ENCODE peak calls at places on chromosomes 3 and 15, in eight cellular contexts. One of them, this sample, is unnamed.

GRCh38 chr3:144556392-144556791 is 584.8 kb downstream of the DIPK2A start:
- ATAC-seq in upper lobe of right lung: no peak
- ATAC-seq in left lung: no peak
- ATAC-seq in K562: no peak
- ATAC-seq in CD4-positive, alpha-beta T cell: no peak
- ATAC-seq in pancreas: no peak
- ATAC-seq in heart left ventricle: no peak
- ATAC-seq in HepG2: no peak
- ATAC-seq in this sample: no peak

GRCh38 chr15:89900849-89901248 is 7.1 kb upstream of the AP3S2 start:
- ATAC-seq in pancreas: no peak
- ATAC-seq in upper lobe of right lung: no peak
- ATAC-seq in K562: no peak
- ATAC-seq in CD4-positive, alpha-beta T cell: no peak
- ATAC-seq in heart left ventricle: peak
- ATAC-seq in HepG2: no peak
- ATAC-seq in left lung: no peak
- ATAC-seq in this sample: no peak

GRCh38 chr15:30038667-30039523 is 43.9 kb upstream of the GOLGA8J start:
- ATAC-seq in HepG2: no peak
- ATAC-seq in heart left ventricle: peak
- ATAC-seq in left lung: no peak
- ATAC-seq in K562: no peak
- ATAC-seq in pancreas: peak
- ATAC-seq in upper lobe of right lung: no peak
- ATAC-seq in CD4-positive, alpha-beta T cell: no peak
- ATAC-seq in this sample: no peak

GRCh38 chr15:72271895-72272212 is 500 bp downstream of the PARP6 start:
- ATAC-seq in upper lobe of right lung: no peak
- ATAC-seq in pancreas: peak
- ATAC-seq in heart left ventricle: no peak
- ATAC-seq in HepG2: no peak
- ATAC-seq in K562: peak
- ATAC-seq in left lung: peak
- ATAC-seq in CD4-positive, alpha-beta T cell: no peak
- ATAC-seq in this sample: no peak

GRCh38 chr15:99090938-99091337 is 13.9 kb upstream of the SYNM start:
- ATAC-seq in HepG2: no peak
- ATAC-seq in K562: no peak
- ATAC-seq in upper lobe of right lung: no peak
- ATAC-seq in pancreas: no peak
- ATAC-seq in heart left ventricle: no peak
- ATAC-seq in CD4-positive, alpha-beta T cell: no peak
- ATAC-seq in left lung: no peak
- ATAC-seq in this sample: no peak

GRCh38 chr15:70922119-70922518 is 29.5 kb downstream of the LRRC49 start:
- ATAC-seq in pancreas: no peak
- ATAC-seq in left lung: no peak
- ATAC-seq in HepG2: no peak
- ATAC-seq in upper lobe of right lung: no peak
- ATAC-seq in heart left ventricle: no peak
- ATAC-seq in K562: no peak
- ATAC-seq in CD4-positive, alpha-beta T cell: no peak
- ATAC-seq in this sample: no peak

GRCh38 chr3:50100956-50101845 is 12.5 kb downstream of the RBM5 start:
- ATAC-seq in heart left ventricle: no peak
- ATAC-seq in K562: no peak
- ATAC-seq in left lung: peak
- ATAC-seq in pancreas: no peak
- ATAC-seq in upper lobe of right lung: peak
- ATAC-seq in CD4-positive, alpha-beta T cell: no peak
- ATAC-seq in HepG2: no peak
- ATAC-seq in this sample: no peak

GRCh38 chr3:190566043-190566933 is 52.4 kb downstream of the IL1RAP start:
- ATAC-seq in pancreas: peak
- ATAC-seq in K562: no peak
- ATAC-seq in CD4-positive, alpha-beta T cell: no peak
- ATAC-seq in upper lobe of right lung: peak
- ATAC-seq in heart left ventricle: peak
- ATAC-seq in HepG2: peak
- ATAC-seq in left lung: peak
- ATAC-seq in this sample: peak

GRCh38 chr15:101153801-101154656 is 97.8 kb downstream of the CHSY1 start:
- ATAC-seq in CD4-positive, alpha-beta T cell: no peak
- ATAC-seq in heart left ventricle: no peak
- ATAC-seq in K562: no peak
- ATAC-seq in pancreas: no peak
- ATAC-seq in HepG2: no peak
- ATAC-seq in upper lobe of right lung: no peak
- ATAC-seq in left lung: no peak
- ATAC-seq in this sample: no peak

DNA sequence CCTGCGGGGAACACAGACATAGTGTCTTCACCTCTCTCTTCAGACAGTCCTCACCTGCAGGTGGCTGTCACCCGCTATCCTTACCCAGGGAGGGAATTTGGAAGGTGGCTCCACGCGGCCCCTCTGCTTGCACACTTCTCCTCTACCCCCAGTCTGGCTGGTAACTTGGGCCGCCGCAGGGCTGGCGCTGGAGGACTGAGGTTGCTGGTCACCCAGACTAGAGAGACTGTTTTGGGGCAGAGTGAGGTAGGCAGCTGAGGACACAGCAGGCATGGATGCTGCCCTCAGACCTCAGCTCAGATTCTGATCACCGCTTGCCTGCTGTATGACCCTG is 12.6 kb upstream of the IQSEC1 start:
- ATAC-seq in pancreas: no peak
- ATAC-seq in HepG2: no peak
- ATAC-seq in heart left ventricle: no peak
- ATAC-seq in CD4-positive, alpha-beta T cell: no peak
- ATAC-seq in K562: peak
- ATAC-seq in left lung: no peak
- ATAC-seq in upper lobe of right lung: no peak
- ATAC-seq in this sample: no peak
- TF ChIP-seq CTCF in pancreas: no peak
- TF ChIP-seq CTCF in HepG2: no peak
- TF ChIP-seq CTCF in heart left ventricle: no peak
- TF ChIP-seq CTCF in CD4-positive, alpha-beta T cell: no peak
- TF ChIP-seq CTCF in K562: no peak
- TF ChIP-seq CTCF in left lung: no peak
- TF ChIP-seq CTCF in upper lobe of right lung: no peak
- TF ChIP-seq CTCF in this sample: no peak

GRCh38 chr15:50113187-50113505 is 5.9 kb downstream of the ATP8B4 start:
- ATAC-seq in pancreas: peak
- ATAC-seq in heart left ventricle: peak
- ATAC-seq in K562: no peak
- ATAC-seq in HepG2: no peak
- ATAC-seq in left lung: peak
- ATAC-seq in CD4-positive, alpha-beta T cell: no peak
- ATAC-seq in upper lobe of right lung: peak
- ATAC-seq in this sample: no peak

GRCh38 chr15:50114381-50114780 is 4.7 kb downstream of the ATP8B4 start:
- ATAC-seq in K562: no peak
- ATAC-seq in upper lobe of right lung: peak
- ATAC-seq in HepG2: no peak
- ATAC-seq in left lung: peak
- ATAC-seq in pancreas: peak
- ATAC-seq in heart left ventricle: peak
- ATAC-seq in CD4-positive, alpha-beta T cell: no peak
- ATAC-seq in this sample: peak

GRCh38 chr15:50119063-50119700 is at the start of gene ATP8B4:
- ATAC-seq in pancreas: no peak
- ATAC-seq in CD4-positive, alpha-beta T cell: no peak
- ATAC-seq in upper lobe of right lung: no peak
- ATAC-seq in left lung: no peak
- ATAC-seq in heart left ventricle: no peak
- ATAC-seq in K562: no peak
- ATAC-seq in HepG2: no peak
- ATAC-seq in this sample: no peak

GRCh38 chr15:50117628-50118027 is 1.4 kb downstream of the ATP8B4 start:
- ATAC-seq in heart left ventricle: no peak
- ATAC-seq in left lung: no peak
- ATAC-seq in HepG2: no peak
- ATAC-seq in K562: no peak
- ATAC-seq in upper lobe of right lung: no peak
- ATAC-seq in pancreas: no peak
- ATAC-seq in CD4-positive, alpha-beta T cell: no peak
- ATAC-seq in this sample: no peak

DNA sequence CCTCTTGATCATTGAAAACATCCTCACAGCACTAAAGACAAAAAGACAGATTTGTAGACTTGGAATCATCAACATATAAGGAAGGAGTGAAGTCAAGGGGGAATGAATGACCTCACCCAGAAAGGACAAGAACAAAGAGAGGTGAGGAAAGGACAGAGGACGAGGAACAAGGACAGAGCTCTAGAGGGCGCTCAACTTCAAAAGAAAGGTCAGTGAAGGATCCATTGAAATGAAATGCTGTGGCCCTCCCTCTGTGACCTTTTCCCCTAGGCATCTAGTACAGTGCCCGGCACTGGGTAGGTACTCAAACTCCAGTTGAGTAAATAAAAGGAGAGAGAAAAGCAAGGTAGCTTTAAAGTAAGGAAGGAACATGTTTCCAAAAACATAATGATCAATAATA is 2.6 kb downstream of the ATP8B4 start:
- ATAC-seq in CD4-positive, alpha-beta T cell: no peak
- ATAC-seq in heart left ventricle: no peak
- ATAC-seq in left lung: peak
- ATAC-seq in K562: peak
- ATAC-seq in upper lobe of right lung: peak
- ATAC-seq in HepG2: peak
- ATAC-seq in pancreas: no peak
- ATAC-seq in this sample: no peak
- TF ChIP-seq CTCF in CD4-positive, alpha-beta T cell: no peak
- TF ChIP-seq CTCF in heart left ventricle: no peak
- TF ChIP-seq CTCF in left lung: no peak
- TF ChIP-seq CTCF in K562: peak
- TF ChIP-seq CTCF in upper lobe of right lung: peak
- TF ChIP-seq CTCF in HepG2: peak
- TF ChIP-seq CTCF in pancreas: no peak
- TF ChIP-seq CTCF in this sample: no peak

GRCh38 chr15:48823237-48823636 is 12.4 kb upstream of the CEP152 start:
- ATAC-seq in pancreas: no peak
- ATAC-seq in upper lobe of right lung: no peak
- ATAC-seq in HepG2: no peak
- ATAC-seq in CD4-positive, alpha-beta T cell: no peak
- ATAC-seq in left lung: no peak
- ATAC-seq in K562: no peak
- ATAC-seq in heart left ventricle: no peak
- ATAC-seq in this sample: no peak
- TF ChIP-seq CTCF in pancreas: no peak
- TF ChIP-seq CTCF in upper lobe of right lung: no peak
- TF ChIP-seq CTCF in HepG2: no peak
- TF ChIP-seq CTCF in CD4-positive, alpha-beta T cell: no peak
- TF ChIP-seq CTCF in left lung: no peak
- TF ChIP-seq CTCF in K562: no peak
- TF ChIP-seq CTCF in heart left ventricle: no peak
- TF ChIP-seq CTCF in this sample: no peak

DNA sequence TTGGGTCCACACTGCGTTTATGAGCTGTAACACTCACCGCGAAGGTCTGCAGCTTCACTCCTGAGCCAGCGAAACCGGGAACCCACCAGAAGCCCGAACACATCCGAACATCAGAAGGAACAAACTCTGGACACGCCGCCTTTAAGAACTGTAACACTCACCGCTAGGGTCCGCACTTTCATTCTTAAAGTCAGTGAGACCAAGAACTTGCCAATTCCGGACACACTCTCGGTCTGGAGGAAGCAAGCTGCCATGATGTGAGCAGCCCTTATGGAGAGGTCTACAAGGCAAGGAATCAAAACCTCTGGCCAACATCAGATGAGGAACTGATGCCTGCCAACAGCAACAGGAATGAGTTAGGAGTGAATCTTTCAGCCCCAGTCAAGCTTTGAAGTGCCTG is 62.9 kb downstream of the SLC28A2 start:
- ATAC-seq in pancreas: peak
- ATAC-seq in K562: peak
- ATAC-seq in upper lobe of right lung: no peak
- ATAC-seq in left lung: no peak
- ATAC-seq in HepG2: no peak
- ATAC-seq in heart left ventricle: no peak
- ATAC-seq in CD4-positive, alpha-beta T cell: no peak
- ATAC-seq in this sample: no peak
- TF ChIP-seq CTCF in pancreas: peak
- TF ChIP-seq CTCF in K562: peak
- TF ChIP-seq CTCF in upper lobe of right lung: peak
- TF ChIP-seq CTCF in left lung: no peak
- TF ChIP-seq CTCF in HepG2: no peak
- TF ChIP-seq CTCF in heart left ventricle: no peak
- TF ChIP-seq CTCF in CD4-positive, alpha-beta T cell: no peak
- TF ChIP-seq CTCF in this sample: peak

DNA sequence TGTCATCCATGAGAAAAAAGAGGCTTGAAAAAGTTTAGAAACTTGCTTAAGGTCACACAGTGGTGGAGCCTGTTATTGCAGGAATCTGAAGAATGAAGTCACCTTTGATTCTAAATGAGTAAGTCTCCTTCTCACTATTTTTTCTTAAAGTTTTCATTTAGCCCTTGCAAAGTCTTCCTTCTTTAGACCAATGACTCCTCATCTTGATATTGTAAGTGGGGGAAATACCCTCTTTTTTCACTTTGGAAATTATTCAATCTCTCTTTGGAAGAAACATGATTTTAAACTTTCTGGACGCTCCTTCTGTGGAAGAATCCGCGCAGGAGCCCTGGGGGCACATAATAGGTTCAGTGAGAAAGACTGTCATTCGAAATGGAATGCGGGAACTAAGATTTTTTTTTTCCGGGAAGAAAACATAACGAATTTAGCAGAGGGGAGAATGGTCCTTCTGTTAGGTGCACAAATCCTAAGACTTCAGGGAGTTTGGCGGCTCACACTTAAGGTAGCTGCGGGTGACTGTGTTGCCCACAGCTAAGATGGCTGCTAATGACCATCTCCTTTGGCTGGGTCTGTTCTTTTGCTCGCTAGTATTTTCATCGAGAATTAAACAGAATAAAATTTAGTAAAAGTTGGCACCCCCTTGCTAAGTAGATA is 614 bp upstream of the SLMAP start:
- ATAC-seq in upper lobe of right lung: peak
- ATAC-seq in CD4-positive, alpha-beta T cell: peak
- ATAC-seq in pancreas: peak
- ATAC-seq in heart left ventricle: peak
- ATAC-seq in HepG2: peak
- ATAC-seq in left lung: peak
- ATAC-seq in K562: peak
- ATAC-seq in this sample: peak
- TF ChIP-seq CTCF in upper lobe of right lung: peak
- TF ChIP-seq CTCF in CD4-positive, alpha-beta T cell: no peak
- TF ChIP-seq CTCF in pancreas: no peak
- TF ChIP-seq CTCF in heart left ventricle: no peak
- TF ChIP-seq CTCF in HepG2: no peak
- TF ChIP-seq CTCF in left lung: no peak
- TF ChIP-seq CTCF in K562: no peak
- TF ChIP-seq CTCF in this sample: no peak

DNA sequence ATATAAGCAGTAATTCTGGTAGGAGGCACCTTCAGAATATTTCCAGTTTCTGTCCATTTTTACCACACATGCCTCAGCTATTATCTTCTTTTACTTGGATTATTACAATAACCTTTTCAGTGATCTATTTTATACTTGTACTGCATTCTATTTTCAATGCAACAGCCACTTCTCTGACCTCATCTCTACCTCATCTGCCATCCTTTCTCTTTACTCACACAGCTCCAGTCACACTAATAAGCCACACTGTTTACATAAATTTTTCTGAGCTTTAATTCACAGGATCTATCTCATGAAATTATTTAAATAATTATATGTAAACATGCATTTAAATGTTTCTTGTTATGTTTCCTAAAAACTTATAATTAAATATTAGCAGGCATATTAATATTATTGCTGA is 47.3 kb upstream of the BCHE start:
- ATAC-seq in K562: no peak
- ATAC-seq in upper lobe of right lung: no peak
- ATAC-seq in CD4-positive, alpha-beta T cell: no peak
- ATAC-seq in pancreas: no peak
- ATAC-seq in left lung: no peak
- ATAC-seq in HepG2: no peak
- ATAC-seq in heart left ventricle: no peak
- ATAC-seq in this sample: no peak
- TF ChIP-seq CTCF in K562: no peak
- TF ChIP-seq CTCF in upper lobe of right lung: no peak
- TF ChIP-seq CTCF in CD4-positive, alpha-beta T cell: no peak
- TF ChIP-seq CTCF in pancreas: no peak
- TF ChIP-seq CTCF in left lung: no peak
- TF ChIP-seq CTCF in HepG2: no peak
- TF ChIP-seq CTCF in heart left ventricle: no peak
- TF ChIP-seq CTCF in this sample: no peak